ENCODE peak calls at places on chromosomes 13 and 19, in ten cellular contexts. One of them, this sample, is unnamed.

GRCh38 chr13:24381539-24382265 is 72.3 kb downstream of the C1QTNF9 start:
- DNase-seq in lung: no peak
- DNase-seq in IMR-90: peak; percentile 39
- DNase-seq in MG63: peak; percentile 87
- DNase-seq in kidney epithelial cell: no peak
- DNase-seq in breast epithelium: no peak
- DNase-seq in tibial nerve: peak; percentile 36
- DNase-seq in small intestine: no peak
- DNase-seq in body of pancreas: no peak
- DNase-seq in mesendoderm: no peak
- DNase-seq in this sample: no peak

GRCh38 chr13:23753523-23753922 is 135.7 kb downstream of the MIPEP start:
- DNase-seq in lung: no peak
- DNase-seq in IMR-90: peak; percentile 68
- DNase-seq in MG63: peak; percentile 12
- DNase-seq in kidney epithelial cell: no peak
- DNase-seq in breast epithelium: no peak
- DNase-seq in tibial nerve: no peak
- DNase-seq in small intestine: peak; percentile 17
- DNase-seq in body of pancreas: peak; percentile 26
- DNase-seq in mesendoderm: peak; percentile 47
- DNase-seq in this sample: no peak

GRCh38 chr13:39538826-39539555 is 64.0 kb downstream of the LHFPL6 start:
- DNase-seq in lung: no peak
- DNase-seq in IMR-90: peak; percentile 81
- DNase-seq in MG63: peak; percentile 24
- DNase-seq in kidney epithelial cell: no peak
- DNase-seq in breast epithelium: no peak
- DNase-seq in tibial nerve: no peak
- DNase-seq in small intestine: no peak
- DNase-seq in body of pancreas: no peak
- DNase-seq in mesendoderm: no peak
- DNase-seq in this sample: no peak

GRCh38 chr13:40187836-40188591 is 478.4 kb downstream of the FOXO1 start:
- DNase-seq in lung: no peak
- DNase-seq in IMR-90: no peak
- DNase-seq in MG63: no peak
- DNase-seq in kidney epithelial cell: no peak
- DNase-seq in breast epithelium: no peak
- DNase-seq in tibial nerve: no peak
- DNase-seq in small intestine: peak; percentile 29
- DNase-seq in body of pancreas: no peak
- DNase-seq in mesendoderm: no peak
- DNase-seq in this sample: no peak

GRCh38 chr13:81565849-81566248 is 1224.9 kb upstream of the SPRY2 start:
- DNase-seq in lung: no peak
- DNase-seq in IMR-90: no peak
- DNase-seq in MG63: no peak
- DNase-seq in kidney epithelial cell: no peak
- DNase-seq in breast epithelium: no peak
- DNase-seq in tibial nerve: no peak
- DNase-seq in small intestine: no peak
- DNase-seq in body of pancreas: no peak
- DNase-seq in mesendoderm: no peak
- DNase-seq in this sample: no peak

GRCh38 chr13:89660752-89661151 is 1686.7 kb upstream of the MIR17HG start:
- DNase-seq in lung: no peak
- DNase-seq in IMR-90: no peak
- DNase-seq in MG63: peak; percentile 2
- DNase-seq in kidney epithelial cell: no peak
- DNase-seq in breast epithelium: no peak
- DNase-seq in tibial nerve: no peak
- DNase-seq in small intestine: no peak
- DNase-seq in body of pancreas: no peak
- DNase-seq in mesendoderm: peak; percentile 1
- DNase-seq in this sample: no peak

GRCh38 chr13:41597348-41598041 is 140.1 kb downstream of the RGCC start:
- DNase-seq in lung: no peak
- DNase-seq in IMR-90: peak; percentile 77
- DNase-seq in MG63: no peak
- DNase-seq in kidney epithelial cell: no peak
- DNase-seq in breast epithelium: no peak
- DNase-seq in tibial nerve: no peak
- DNase-seq in small intestine: no peak
- DNase-seq in body of pancreas: no peak
- DNase-seq in mesendoderm: no peak
- DNase-seq in this sample: no peak

GRCh38 chr19:49710372-49710951 is 19.5 kb downstream of the CPT1C start:
- DNase-seq in lung: no peak
- DNase-seq in IMR-90: peak; percentile 84
- DNase-seq in MG63: peak; percentile 71
- DNase-seq in kidney epithelial cell: peak; percentile 28
- DNase-seq in breast epithelium: no peak
- DNase-seq in tibial nerve: no peak
- DNase-seq in small intestine: no peak
- DNase-seq in body of pancreas: no peak
- DNase-seq in mesendoderm: no peak
- DNase-seq in this sample: no peak

GRCh38 chr13:112062047-112062618 is 4.8 kb upstream of the SOX1 start:
- DNase-seq in lung: no peak
- DNase-seq in IMR-90: no peak
- DNase-seq in MG63: no peak
- DNase-seq in kidney epithelial cell: no peak
- DNase-seq in breast epithelium: no peak
- DNase-seq in tibial nerve: no peak
- DNase-seq in small intestine: no peak
- DNase-seq in body of pancreas: no peak
- DNase-seq in mesendoderm: no peak
- DNase-seq in this sample: no peak
- H3K27me3 ChIP-seq in lung: peaks cover 52% of the 10 kb centered on the region
- H3K27me3 ChIP-seq in IMR-90: peaks cover 79% of the 10 kb centered on the region
- H3K27me3 ChIP-seq in MG63: peaks cover 41% of the 10 kb centered on the region
- H3K27me3 ChIP-seq in kidney epithelial cell: peaks cover 88% of the 10 kb centered on the region
- H3K27me3 ChIP-seq in breast epithelium: peaks cover 100% of the 10 kb centered on the region
- H3K27me3 ChIP-seq in tibial nerve: peaks cover 98% of the 10 kb centered on the region
- H3K27me3 ChIP-seq in small intestine: peaks cover 67% of the 10 kb centered on the region
- H3K27me3 ChIP-seq in body of pancreas: peaks cover 18% of the 10 kb centered on the region
- H3K27me3 ChIP-seq in mesendoderm: peaks cover 84% of the 10 kb centered on the region
- H3K27me3 ChIP-seq in this sample: peaks cover 56% of the 10 kb centered on the region

DNA sequence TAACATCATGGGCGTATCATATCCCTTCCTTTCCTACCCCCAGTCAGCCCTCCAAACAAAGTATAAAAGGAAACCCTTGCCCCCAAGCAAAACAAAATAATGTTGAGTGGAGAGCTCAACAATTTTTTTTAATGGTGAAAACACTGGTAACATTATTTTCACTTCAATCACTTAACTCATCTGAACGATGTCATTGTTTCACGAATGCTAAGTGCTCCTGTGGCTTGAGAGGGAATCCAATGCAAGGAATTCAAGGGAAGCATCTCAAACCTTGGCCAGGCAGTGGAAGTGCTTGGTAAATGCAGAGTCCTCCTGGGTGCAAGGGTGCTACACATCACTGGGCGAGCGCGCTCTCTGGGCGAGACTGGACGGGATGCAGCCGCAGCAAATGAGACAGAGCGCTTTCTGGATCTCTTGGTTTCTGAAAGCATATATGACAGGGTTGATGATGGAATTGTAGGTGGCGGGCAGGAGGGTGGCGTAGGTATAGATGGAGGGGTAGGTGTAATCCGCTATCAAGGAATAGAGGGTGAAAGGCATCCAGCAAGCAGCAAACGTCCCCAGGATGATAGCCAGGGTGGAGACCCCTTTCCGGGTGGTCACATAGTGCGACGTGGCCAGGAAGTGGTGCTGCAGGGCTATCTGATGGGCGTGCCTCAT is 2.0 kb downstream of the GPR12 start:
- DNase-seq in lung: no peak
- DNase-seq in IMR-90: no peak
- DNase-seq in MG63: no peak
- DNase-seq in kidney epithelial cell: no peak
- DNase-seq in breast epithelium: no peak
- DNase-seq in tibial nerve: no peak
- DNase-seq in small intestine: no peak
- DNase-seq in body of pancreas: no peak
- DNase-seq in mesendoderm: no peak
- DNase-seq in this sample: no peak
- H3K27me3 ChIP-seq in lung: peaks cover 4% of the 10 kb centered on the region
- H3K27me3 ChIP-seq in IMR-90: peaks cover 40% of the 10 kb centered on the region
- H3K27me3 ChIP-seq in MG63: peaks cover 64% of the 10 kb centered on the region
- H3K27me3 ChIP-seq in kidney epithelial cell: peaks cover 43% of the 10 kb centered on the region
- H3K27me3 ChIP-seq in breast epithelium: peaks cover 39% of the 10 kb centered on the region
- H3K27me3 ChIP-seq in tibial nerve: peaks cover 59% of the 10 kb centered on the region
- H3K27me3 ChIP-seq in small intestine: peaks cover 18% of the 10 kb centered on the region
- H3K27me3 ChIP-seq in body of pancreas: no peaks in the 10 kb centered on the region
- H3K27me3 ChIP-seq in mesendoderm: peaks cover 31% of the 10 kb centered on the region
- H3K27me3 ChIP-seq in this sample: peaks cover 4% of the 10 kb centered on the region

GRCh38 chr13:111484959-111485358 is 164.5 kb downstream of the TEX29 start:
- DNase-seq in lung: no peak
- DNase-seq in IMR-90: no peak
- DNase-seq in MG63: no peak
- DNase-seq in kidney epithelial cell: no peak
- DNase-seq in breast epithelium: no peak
- DNase-seq in tibial nerve: no peak
- DNase-seq in small intestine: no peak
- DNase-seq in body of pancreas: no peak
- DNase-seq in mesendoderm: no peak
- DNase-seq in this sample: no peak
- H3K27me3 ChIP-seq in lung: no peaks in the 10 kb centered on the region
- H3K27me3 ChIP-seq in IMR-90: no peaks in the 10 kb centered on the region
- H3K27me3 ChIP-seq in MG63: no peaks in the 10 kb centered on the region
- H3K27me3 ChIP-seq in kidney epithelial cell: no peaks in the 10 kb centered on the region
- H3K27me3 ChIP-seq in breast epithelium: peaks cover 7% of the 10 kb centered on the region
- H3K27me3 ChIP-seq in tibial nerve: no peaks in the 10 kb centered on the region
- H3K27me3 ChIP-seq in small intestine: no peaks in the 10 kb centered on the region
- H3K27me3 ChIP-seq in body of pancreas: peaks cover 4% of the 10 kb centered on the region
- H3K27me3 ChIP-seq in mesendoderm: no peaks in the 10 kb centered on the region
- H3K27me3 ChIP-seq in this sample: no peaks in the 10 kb centered on the region

DNA sequence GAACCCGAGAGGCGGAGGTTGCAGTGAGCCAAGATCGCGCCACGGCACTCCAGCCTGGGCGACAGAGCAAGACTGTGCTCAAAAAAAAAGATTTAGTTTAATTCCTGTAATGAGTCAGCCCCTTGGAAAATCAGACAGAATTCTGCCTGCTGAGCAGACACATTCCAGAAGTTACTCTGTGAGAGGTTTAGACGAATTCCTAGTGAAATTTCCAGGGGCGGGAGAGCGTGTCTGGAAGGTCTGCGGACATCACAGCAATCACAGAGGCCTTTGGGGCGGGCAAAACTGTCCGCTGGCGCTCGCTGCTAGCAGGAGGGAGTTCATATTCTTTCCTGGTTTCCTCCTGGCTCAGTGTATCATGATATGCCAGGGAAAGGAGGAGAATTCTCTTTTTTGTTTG is 17.5 kb downstream of the MISP start:
- DNase-seq in lung: no peak
- DNase-seq in IMR-90: peak; percentile 83
- DNase-seq in MG63: peak; percentile 65
- DNase-seq in kidney epithelial cell: peak; percentile 83
- DNase-seq in breast epithelium: no peak
- DNase-seq in tibial nerve: no peak
- DNase-seq in small intestine: no peak
- DNase-seq in body of pancreas: no peak
- DNase-seq in mesendoderm: no peak
- DNase-seq in this sample: no peak
- H3K27me3 ChIP-seq in lung: no peaks in the 10 kb centered on the region
- H3K27me3 ChIP-seq in IMR-90: no peaks in the 10 kb centered on the region
- H3K27me3 ChIP-seq in MG63: no peaks in the 10 kb centered on the region
- H3K27me3 ChIP-seq in kidney epithelial cell: no peaks in the 10 kb centered on the region
- H3K27me3 ChIP-seq in breast epithelium: no peaks in the 10 kb centered on the region
- H3K27me3 ChIP-seq in tibial nerve: no peaks in the 10 kb centered on the region
- H3K27me3 ChIP-seq in small intestine: no peaks in the 10 kb centered on the region
- H3K27me3 ChIP-seq in body of pancreas: no peaks in the 10 kb centered on the region
- H3K27me3 ChIP-seq in mesendoderm: no peaks in the 10 kb centered on the region
- H3K27me3 ChIP-seq in this sample: no peaks in the 10 kb centered on the region

GRCh38 chr19:18225355-18225701 is 910 bp downstream of the PDE4C start:
- DNase-seq in lung: no peak
- DNase-seq in IMR-90: no peak
- DNase-seq in MG63: no peak
- DNase-seq in kidney epithelial cell: no peak
- DNase-seq in breast epithelium: no peak
- DNase-seq in tibial nerve: no peak
- DNase-seq in small intestine: no peak
- DNase-seq in body of pancreas: no peak
- DNase-seq in mesendoderm: no peak
- DNase-seq in this sample: no peak
- H3K27me3 ChIP-seq in lung: no peaks in the 10 kb centered on the region
- H3K27me3 ChIP-seq in IMR-90: peaks cover 6% of the 10 kb centered on the region
- H3K27me3 ChIP-seq in MG63: peaks cover 6% of the 10 kb centered on the region
- H3K27me3 ChIP-seq in kidney epithelial cell: peaks cover 50% of the 10 kb centered on the region
- H3K27me3 ChIP-seq in breast epithelium: peaks cover 69% of the 10 kb centered on the region
- H3K27me3 ChIP-seq in tibial nerve: peaks cover 75% of the 10 kb centered on the region
- H3K27me3 ChIP-seq in small intestine: peaks cover 17% of the 10 kb centered on the region
- H3K27me3 ChIP-seq in body of pancreas: peaks cover 13% of the 10 kb centered on the region
- H3K27me3 ChIP-seq in mesendoderm: peaks cover 6% of the 10 kb centered on the region
- H3K27me3 ChIP-seq in this sample: peaks cover 12% of the 10 kb centered on the region

This sample was measured in right atrium auricular region.